ENCODE peak calls at places on chromosomes 2 and 18, in eight cellular contexts. Y is RWPE2; E is HFFc6; F is GM06990; U is CD4-positive, alpha-beta T cell; L is astrocyte; C is HCT116; R is WTC11. N is an unnamed sample.

GRCh38 chr2:28618221-28619141 is 122.6 kb downstream of the PLB1 start:
- DNase-seq in R (no peak), E (no peak), F (no peak), U (no peak), L (no peak), C (no peak), Y (no peak), N (no peak)

GRCh38 chr2:23381084-23381483 is 3.9 kb upstream of the KLHL29 start:
- DNase-seq in C (peak), R (no peak), E (peak), F (no peak), L (peak), Y (no peak), U (peak), N (peak)

GRCh38 chr2:127377262-127377661 is 10.5 kb downstream of the MAP3K2 start:
- DNase-seq in U (no peak), R (no peak), F (no peak), Y (no peak), L (no peak), E (no peak), C (no peak), N (no peak)

GRCh38 chr2:37026050-37026449 is 58.1 kb downstream of the HEATR5B start:
- DNase-seq in R (peak), U (no peak), E (no peak), F (no peak), L (no peak), C (peak), Y (no peak), N (peak)

GRCh38 chr2:73685770-73686438 is 43.7 kb upstream of the NAT8 start:
- DNase-seq in R (no peak), L (no peak), E (peak), F (no peak), C (no peak), U (no peak), Y (no peak), N (no peak)

GRCh38 chr2:137228566-137228965 is 463.2 kb downstream of the THSD7B start:
- DNase-seq in Y (no peak), E (peak), R (no peak), C (no peak), U (no peak), L (peak), F (no peak), N (peak)

GRCh38 chr2:9288233-9288632 is 81.6 kb downstream of the ASAP2 start:
- DNase-seq in U (no peak), E (peak), L (peak), C (no peak), F (no peak), R (no peak), Y (no peak), N (peak)

GRCh38 chr2:61247204-61247812 is 85.3 kb downstream of the C2orf74 start:
- DNase-seq in C (no peak), R (no peak), F (no peak), Y (no peak), E (peak), U (no peak), L (peak), N (no peak)

GRCh38 chr2:118294063-118294462 is 205.8 kb downstream of the INSIG2 start:
- DNase-seq in E (no peak), F (no peak), L (no peak), R (no peak), U (no peak), Y (no peak), C (no peak), N (no peak)

GRCh38 chr2:26696352-26696816 is 3.9 kb downstream of the KCNK3 start:
- DNase-seq in L (peak), U (no peak), F (no peak), C (peak), Y (peak), E (peak), R (no peak), N (peak)

GRCh38 chr18:5107990-5108389 is 89.1 kb downstream of the AKAIN1 start:
- DNase-seq in L (no peak), Y (no peak), C (no peak), R (no peak), F (no peak), E (no peak), U (no peak), N (no peak)

GRCh38 chr2:54471221-54471711 is 15.1 kb downstream of the SPTBN1 start:
- DNase-seq in C (no peak), L (peak), F (peak), Y (no peak), U (no peak), E (peak), R (no peak), N (peak)

GRCh38 chr2:7829241-7829640 is 852.6 kb upstream of the ID2 start:
- DNase-seq in F (no peak), L (no peak), C (no peak), Y (no peak), U (no peak), R (no peak), E (no peak), N (no peak)

GRCh38 chr2:238942080-238942761 is 94.3 kb downstream of the TWIST2 start:
- DNase-seq in L (no peak), C (no peak), E (no peak), F (no peak), Y (no peak), U (no peak), R (no peak), N (no peak)

GRCh38 chr2:158034198-158034831 is 67.4 kb upstream of the UPP2 start:
- DNase-seq in F (peak), U (no peak), E (peak), C (peak), Y (no peak), R (peak), L (peak), N (peak)

GRCh38 chr18:47557160-47557559 is 305.7 kb upstream of the SKOR2 start:
- DNase-seq in Y (no peak), E (no peak), L (no peak), U (no peak), F (no peak), C (no peak), R (peak), N (no peak)

GRCh38 chr2:217040099-217040498 is 180.2 kb upstream of the TNP1 start:
- DNase-seq in C (no peak), Y (no peak), E (no peak), F (no peak), R (no peak), L (no peak), U (no peak), N (no peak)

GRCh38 chr2:234290196-234290595 is 206.7 kb downstream of the ARL4C start:
- DNase-seq in U (no peak), F (no peak), L (no peak), E (no peak), Y (no peak), C (no peak), R (no peak), N (no peak)

GRCh38 chr2:197010200-197011020 is 83.9 kb upstream of the PGAP1 start:
- DNase-seq in L (peak), E (no peak), R (peak), C (no peak), F (no peak), Y (no peak), U (no peak), N (no peak)

GRCh38 chr2:96163768-96164429 is 18.7 kb upstream of the DUSP2 start:
- DNase-seq in C (no peak), E (no peak), R (no peak), U (no peak), L (no peak), F (peak), Y (peak), N (no peak)

GRCh38 chr2:166516712-166517303 is 22.8 kb upstream of the SCN7A start:
- DNase-seq in E (peak), R (peak), U (no peak), L (no peak), Y (no peak), C (no peak), F (no peak), N (peak)

GRCh38 chr2:240429872-240430491 is 5.5 kb upstream of the GPC1 start:
- DNase-seq in U (no peak), F (no peak), R (peak), C (no peak), L (no peak), E (no peak), Y (no peak), N (no peak)

GRCh38 chr2:29878898-29879297 is 42.5 kb downstream of the ALK start:
- DNase-seq in F (no peak), L (peak), U (no peak), E (no peak), Y (no peak), R (no peak), C (peak), N (peak)

GRCh38 chr2:163191372-163191771 is 352.8 kb upstream of the KCNH7 start:
- DNase-seq in F (no peak), E (peak), L (peak), U (no peak), R (peak), Y (no peak), C (peak), N (peak)

GRCh38 chr2:72689579-72690170 is 136.2 kb downstream of the EXOC6B start:
- DNase-seq in C (no peak), F (no peak), U (no peak), Y (no peak), E (peak), R (no peak), L (peak), N (no peak)

GRCh38 chr2:173431191-173431590 is 76.5 kb downstream of the CDCA7 start:
- DNase-seq in R (peak), L (no peak), C (no peak), E (no peak), U (no peak), Y (no peak), F (no peak), N (no peak)

GRCh38 chr18:79392226-79392625 is 3.5 kb upstream of the NFATC1 start:
- DNase-seq in Y (peak), E (no peak), F (no peak), R (no peak), U (no peak), L (no peak), C (no peak), N (no peak)

GRCh38 chr2:86510436-86510933 is 52.8 kb downstream of the CHMP3 start:
- DNase-seq in C (no peak), E (no peak), Y (no peak), R (no peak), L (no peak), U (no peak), F (no peak), N (no peak)

GRCh38 chr2:26481705-26482104 is 3.8 kb upstream of the OTOF start:
- DNase-seq in E (no peak), F (no peak), R (no peak), C (no peak), Y (no peak), L (no peak), U (no peak), N (no peak)

GRCh38 chr2:203870942-203871341 is 3.4 kb downstream of the CTLA4 start:
- DNase-seq in U (no peak), F (no peak), Y (no peak), L (no peak), R (no peak), C (no peak), E (no peak), N (no peak)

GRCh38 chr18:48488388-48488850 is 50.4 kb upstream of the CTIF start:
- DNase-seq in C (peak), R (no peak), E (peak), U (no peak), L (peak), Y (peak), F (no peak), N (peak)

GRCh38 chr2:138846216-138846821 is 66.1 kb upstream of the NXPH2 start:
- DNase-seq in U (no peak), R (no peak), Y (no peak), L (no peak), E (no peak), F (no peak), C (peak), N (peak)

GRCh38 chr2:75022516-75022915 is 64.1 kb downstream of the POLE4 start:
- DNase-seq in C (no peak), F (no peak), E (peak), R (no peak), Y (no peak), U (no peak), L (peak), N (no peak)

GRCh38 chr2:2199841-2200240 is 131.2 kb downstream of the MYT1L start:
- DNase-seq in U (no peak), E (no peak), L (no peak), Y (no peak), C (no peak), R (no peak), F (no peak), N (no peak)
- TF ChIP-seq CTCF in U (no peak), E (no peak), L (no peak), Y (no peak), C (no peak), R (no peak), F (no peak), N (no peak)

GRCh38 chr2:207048421-207048820 is 109.1 kb downstream of the CPO start:
- DNase-seq in R (no peak), Y (no peak), C (no peak), E (no peak), L (peak), F (no peak), U (no peak), N (no peak)

GRCh38 chr2:207045531-207045930 is 106.2 kb downstream of the CPO start:
- DNase-seq in R (no peak), Y (no peak), C (no peak), F (no peak), U (no peak), L (peak), E (no peak), N (no peak)

GRCh38 chr2:207044380-207044779 is 105.1 kb downstream of the CPO start:
- DNase-seq in R (no peak), U (no peak), L (no peak), E (no peak), F (no peak), C (no peak), Y (no peak), N (no peak)

GRCh38 chr2:207044963-207045362 is 105.6 kb downstream of the CPO start:
- DNase-seq in L (no peak), F (no peak), C (no peak), U (no peak), E (no peak), Y (no peak), R (no peak), N (no peak)

GRCh38 chr2:207046642-207047213 is 107.4 kb downstream of the CPO start:
- DNase-seq in L (no peak), F (no peak), R (no peak), E (no peak), Y (no peak), U (peak), C (no peak), N (peak)
- TF ChIP-seq CTCF in L (no peak), F (peak), R (no peak), E (no peak), Y (peak), U (peak), C (peak), N (no peak)

GRCh38 chr2:224598669-224599068 is 13.5 kb upstream of the CUL3 start:
- DNase-seq in Y (no peak), R (no peak), F (no peak), E (no peak), U (no peak), C (no peak), L (no peak), N (no peak)

GRCh38 chr2:224595518-224595917 is 10.4 kb upstream of the CUL3 start:
- DNase-seq in L (no peak), F (no peak), E (no peak), C (no peak), R (no peak), U (no peak), Y (no peak), N (no peak)

GRCh38 chr2:224591245-224591644 is 6.1 kb upstream of the CUL3 start:
- DNase-seq in F (no peak), C (no peak), U (no peak), E (no peak), L (no peak), Y (no peak), R (no peak), N (no peak)

GRCh38 chr2:224594840-224595239 is 9.7 kb upstream of the CUL3 start:
- DNase-seq in L (no peak), U (no peak), R (no peak), F (no peak), E (peak), Y (no peak), C (no peak), N (peak)

DNA sequence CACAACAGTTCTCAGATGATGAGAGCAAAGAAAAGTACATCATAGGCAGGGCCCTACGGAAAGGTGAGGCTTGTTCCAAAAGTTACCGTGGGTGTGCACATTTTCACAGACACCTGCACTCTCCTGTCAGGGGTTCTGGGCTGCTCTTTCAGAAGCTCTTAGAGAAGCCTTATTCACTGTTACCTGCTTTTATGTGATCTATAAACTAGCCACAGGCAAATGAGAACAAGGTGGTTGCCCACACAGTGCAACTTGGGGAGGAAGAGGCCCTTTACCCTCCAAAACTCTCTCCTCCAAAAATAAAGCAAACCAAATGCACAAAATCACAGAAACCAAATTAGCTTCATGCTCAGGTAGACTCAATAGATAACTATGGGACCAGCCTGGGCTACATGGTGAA is 11.1 kb upstream of the CUL3 start:
- DNase-seq in U (no peak), R (no peak), L (no peak), C (no peak), Y (no peak), E (no peak), F (no peak), N (no peak)
- TF ChIP-seq CTCF in U (no peak), R (no peak), L (no peak), C (no peak), Y (no peak), E (no peak), F (no peak), N (no peak)

GRCh38 chr2:32835148-32835547 is 111.6 kb upstream of the LTBP1 start:
- DNase-seq in L (no peak), Y (no peak), U (no peak), F (no peak), R (no peak), E (no peak), C (no peak), N (no peak)
- TF ChIP-seq CTCF in L (no peak), Y (no peak), U (no peak), F (no peak), R (no peak), E (no peak), C (no peak), N (no peak)

DNA sequence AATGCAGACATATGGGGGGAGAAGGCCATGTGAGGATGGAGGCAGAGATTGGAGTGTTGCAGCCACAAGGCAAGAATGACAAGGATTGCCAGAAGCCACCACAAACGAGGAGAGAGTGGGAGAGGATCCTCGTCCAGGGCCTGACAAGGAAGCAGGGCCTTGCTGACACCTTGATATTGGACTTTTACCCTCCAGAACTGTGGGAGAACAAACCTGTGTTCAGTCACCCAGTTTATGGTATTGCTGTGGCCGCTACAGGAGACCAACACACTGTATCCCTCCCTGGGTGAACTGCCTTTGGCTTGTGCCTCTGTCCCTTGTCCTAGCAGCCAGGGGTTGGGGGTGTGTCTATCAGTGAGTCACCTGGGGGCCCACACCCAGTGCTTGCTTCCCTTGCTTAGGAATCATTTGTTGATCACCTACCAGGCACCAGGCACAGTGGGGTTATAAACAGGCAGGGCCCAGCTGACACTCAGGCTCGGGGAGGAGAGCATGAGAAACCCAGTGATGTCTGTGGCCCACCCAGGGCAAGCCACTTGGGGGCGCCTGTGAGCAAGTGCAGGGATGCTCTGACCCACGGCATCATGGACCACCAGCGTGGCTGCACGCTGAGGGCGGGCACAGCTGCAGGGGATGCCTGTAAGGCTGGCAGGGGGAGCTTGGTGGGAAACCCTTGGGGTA is 17.2 kb downstream of the TMEM185B start:
- DNase-seq in Y (no peak), C (no peak), R (peak), L (no peak), F (no peak), E (no peak), U (no peak), N (peak)
- TF ChIP-seq CTCF in Y (no peak), C (peak), R (peak), L (no peak), F (peak), E (peak), U (peak), N (no peak)

DNA sequence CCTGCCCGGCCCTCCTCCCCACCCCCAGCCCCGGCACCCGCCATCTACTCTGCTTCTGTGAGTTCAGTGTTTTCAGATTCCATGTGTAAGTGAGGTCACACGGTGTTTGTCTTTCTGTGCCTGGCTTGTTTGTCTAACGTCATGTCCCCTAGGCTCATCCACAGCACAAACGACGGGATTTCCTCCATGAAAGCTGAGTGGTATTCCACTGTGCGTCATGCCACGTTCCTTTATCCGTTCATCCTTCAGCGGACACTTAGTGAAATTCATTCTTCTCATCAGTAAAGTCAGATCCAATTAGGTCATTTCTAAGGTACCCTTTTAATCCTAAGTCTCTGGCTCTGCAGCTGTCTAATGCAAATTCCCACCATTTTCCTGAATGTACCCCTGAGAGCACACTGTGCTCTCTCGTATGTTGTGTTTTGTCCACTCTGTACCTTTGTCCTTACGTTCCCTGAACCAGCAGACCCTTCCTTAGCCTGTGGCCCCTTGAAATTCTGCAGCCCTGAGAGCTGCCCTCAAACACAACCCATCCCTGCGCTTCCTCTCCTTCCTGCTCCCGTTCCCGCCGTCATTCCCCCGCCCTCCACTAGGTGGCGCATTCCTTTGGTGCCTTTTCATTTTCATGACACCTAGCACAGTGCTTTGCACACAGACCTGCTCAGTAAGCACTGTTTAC is 44.1 kb downstream of the TRAPPC12 start:
- DNase-seq in L (peak), F (peak), E (peak), U (peak), C (peak), Y (no peak), R (peak), N (peak)
- TF ChIP-seq CTCF in L (peak), F (peak), E (peak), U (peak), C (peak), Y (peak), R (peak), N (peak)

DNA sequence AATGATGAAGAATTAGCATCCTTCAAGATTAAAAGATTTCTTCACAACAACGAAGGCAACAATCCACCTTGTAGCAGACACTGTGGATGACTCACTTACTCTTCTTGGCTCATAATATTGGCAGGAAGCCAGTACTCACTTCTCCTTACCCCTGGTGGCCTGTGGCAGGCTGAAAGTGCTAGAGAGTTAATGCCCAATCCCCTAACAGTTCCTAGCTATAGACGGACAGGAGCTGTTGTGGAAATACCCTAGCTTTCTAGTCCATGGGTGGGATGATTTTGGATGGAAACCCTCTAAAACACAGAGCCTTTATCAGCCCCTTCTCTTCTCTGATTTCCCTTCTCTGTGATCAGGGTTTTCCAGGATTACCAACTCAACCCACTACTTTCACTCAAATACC is 128.6 kb upstream of the NYAP2 start:
- DNase-seq in E (peak), L (peak), F (peak), U (no peak), C (peak), R (no peak), Y (no peak), N (peak)
- TF ChIP-seq CTCF in E (no peak), L (peak), F (no peak), U (no peak), C (no peak), R (no peak), Y (no peak), N (peak)

N was measured in MCF 10A.